ENCODE peak calls at places on chromosomes 2 and 18, in nine cellular contexts. A, W, J, Z, Q, I, P, Y and R are unnamed samples.

GRCh38 chr2:203018181-203018580 is 3.5 kb downstream of the NBEAL1 start:
- DNase-seq in A (no peak), W (no peak), J (no peak), Z (no peak), Q (no peak), I (no peak), P (peak; percentile 41), Y (peak; percentile 25), R (no peak)

GRCh38 chr2:16322308-16323130 is 343.1 kb downstream of the CYRIA start:
- DNase-seq in A (no peak), W (no peak), J (no peak), Z (no peak), Q (no peak), I (no peak), P (no peak), Y (no peak), R (no peak)

GRCh38 chr2:16129716-16130540 is 189.6 kb downstream of the MYCN start:
- DNase-seq in A (no peak), W (no peak), J (no peak), Z (no peak), Q (no peak), I (no peak), P (no peak), Y (no peak), R (no peak)

GRCh38 chr2:215970425-215970824 is 42.9 kb downstream of the MREG start:
- DNase-seq in A (no peak), W (peak; percentile 48), J (no peak), Z (no peak), Q (no peak), I (no peak), P (peak; percentile 67), Y (no peak), R (no peak)

GRCh38 chr2:122927217-122927616 is 1097.9 kb upstream of the CNTNAP5 start:
- DNase-seq in A (no peak), W (no peak), J (peak; percentile 80), Z (no peak), Q (no peak), I (no peak), P (no peak), Y (no peak), R (no peak)

GRCh38 chr2:85259101-85259590 is 68.6 kb downstream of the TGOLN2 start:
- DNase-seq in A (peak; percentile 63), W (peak; percentile 39), J (peak; percentile 87), Z (no peak), Q (no peak), I (no peak), P (peak; percentile 56), Y (no peak), R (peak; percentile 43)

GRCh38 chr2:145200307-145200706 is 680.4 kb upstream of the ZEB2 start:
- DNase-seq in A (no peak), W (no peak), J (no peak), Z (no peak), Q (no peak), I (no peak), P (no peak), Y (no peak), R (no peak)

GRCh38 chr2:98586466-98587140 is 21.7 kb downstream of the COA5 start:
- DNase-seq in A (no peak), W (no peak), J (no peak), Z (no peak), Q (no peak), I (no peak), P (no peak), Y (no peak), R (no peak)

GRCh38 chr2:239819974-239820555 is 205.1 kb downstream of the NDUFA10 start:
- DNase-seq in A (no peak), W (no peak), J (no peak), Z (no peak), Q (no peak), I (no peak), P (no peak), Y (no peak), R (peak; percentile 51)

GRCh38 chr2:149261672-149262071 is 68.7 kb upstream of the LYPD6 start:
- DNase-seq in A (no peak), W (no peak), J (no peak), Z (no peak), Q (no peak), I (no peak), P (no peak), Y (peak; percentile 36), R (no peak)

GRCh38 chr2:38750011-38750792 is 959 bp downstream of the SRSF7 start:
- DNase-seq in A (peak; percentile 86), W (peak; percentile 30), J (peak; percentile 63), Z (peak; percentile 43), Q (peak; percentile 66), I (peak; percentile 73), P (peak; percentile 79), Y (peak; percentile 57), R (peak; percentile 92)

GRCh38 chr2:113876503-113877387 is 13.1 kb upstream of the ACTR3 start:
- DNase-seq in A (peak; percentile 51), W (peak; percentile 88), J (no peak), Z (no peak), Q (no peak), I (peak; percentile 68), P (no peak), Y (no peak), R (peak; percentile 80)

GRCh38 chr2:33212151-33212550 is 264.3 kb upstream of the RASGRP3 start:
- DNase-seq in A (no peak), W (peak; percentile 66), J (no peak), Z (no peak), Q (no peak), I (no peak), P (peak; percentile 93), Y (no peak), R (no peak)

GRCh38 chr2:196590286-196590685 is 49.2 kb upstream of the CCDC150 start:
- DNase-seq in A (peak; percentile 58), W (no peak), J (no peak), Z (no peak), Q (no peak), I (no peak), P (peak; percentile 47), Y (no peak), R (no peak)

GRCh38 chr2:126623000-126623399 is 33.0 kb upstream of the GYPC start:
- DNase-seq in A (no peak), W (no peak), J (no peak), Z (no peak), Q (no peak), I (no peak), P (no peak), Y (no peak), R (no peak)

GRCh38 chr2:12855508-12855907 is 138.8 kb downstream of the TRIB2 start:
- DNase-seq in A (no peak), W (peak; percentile 28), J (no peak), Z (no peak), Q (no peak), I (no peak), P (no peak), Y (peak; percentile 49), R (no peak)

GRCh38 chr2:195779491-195779890 is 122.5 kb downstream of the SLC39A10 start:
- DNase-seq in A (no peak), W (no peak), J (no peak), Z (no peak), Q (no peak), I (no peak), P (no peak), Y (no peak), R (no peak)

GRCh38 chr18:76349067-76349715 is 145.9 kb downstream of the ZNF516 start:
- DNase-seq in A (peak; percentile 78), W (peak; percentile 58), J (peak; percentile 87), Z (peak; percentile 73), Q (peak; percentile 50), I (no peak), P (peak; percentile 75), Y (peak; percentile 78), R (no peak)

GRCh38 chr2:199471443-199472057 is 13.8 kb upstream of the SATB2 start:
- DNase-seq in A (peak; percentile 80), W (no peak), J (peak; percentile 93), Z (no peak), Q (peak; percentile 42), I (peak; percentile 73), P (peak; percentile 89), Y (peak; percentile 58), R (peak; percentile 83)

GRCh38 chr2:56449449-56449860 is 265.7 kb downstream of the CCDC85A start:
- DNase-seq in A (no peak), W (no peak), J (peak; percentile 45), Z (no peak), Q (no peak), I (no peak), P (no peak), Y (no peak), R (no peak)

DNA sequence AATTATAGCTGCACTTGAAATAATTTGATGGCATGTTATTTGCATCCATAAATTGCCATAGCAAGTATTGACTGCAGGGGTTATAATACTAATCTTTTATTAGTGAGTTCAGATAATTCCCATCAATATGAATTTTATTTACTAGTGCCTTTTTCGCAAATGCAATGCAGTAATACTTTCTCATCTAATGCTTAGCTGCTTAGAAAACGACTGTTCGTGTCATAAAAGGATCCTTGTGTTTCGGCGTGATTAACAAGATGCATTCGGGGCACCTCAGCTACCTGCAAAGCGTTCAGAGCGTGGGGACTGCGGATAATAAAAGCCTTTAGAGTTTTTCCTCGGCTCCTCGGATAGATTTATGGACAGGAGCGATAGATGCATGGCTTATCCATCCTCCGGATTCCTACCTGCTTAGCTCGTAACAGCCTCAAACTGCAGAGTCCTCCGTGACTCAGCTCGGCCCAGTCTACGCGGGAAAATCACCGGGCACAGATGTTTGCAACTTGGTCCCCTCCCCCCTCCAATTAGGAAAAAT is 2.6 kb upstream of the GBX2 start:
- DNase-seq in A (no peak), W (no peak), J (peak; percentile 24), Z (no peak), Q (no peak), I (no peak), P (no peak), Y (no peak), R (no peak)
- H3K4me1 ChIP-seq in A (no peaks in the 10 kb centered on the region), W (peaks cover 19% of the 10 kb centered on the region), J (peaks cover 46% of the 10 kb centered on the region), Z (peaks cover 33% of the 10 kb centered on the region), Q (no peaks in the 10 kb centered on the region), I (peaks cover 33% of the 10 kb centered on the region), P (peaks cover 7% of the 10 kb centered on the region), Y (no peaks in the 10 kb centered on the region), R (peaks cover 23% of the 10 kb centered on the region)

DNA sequence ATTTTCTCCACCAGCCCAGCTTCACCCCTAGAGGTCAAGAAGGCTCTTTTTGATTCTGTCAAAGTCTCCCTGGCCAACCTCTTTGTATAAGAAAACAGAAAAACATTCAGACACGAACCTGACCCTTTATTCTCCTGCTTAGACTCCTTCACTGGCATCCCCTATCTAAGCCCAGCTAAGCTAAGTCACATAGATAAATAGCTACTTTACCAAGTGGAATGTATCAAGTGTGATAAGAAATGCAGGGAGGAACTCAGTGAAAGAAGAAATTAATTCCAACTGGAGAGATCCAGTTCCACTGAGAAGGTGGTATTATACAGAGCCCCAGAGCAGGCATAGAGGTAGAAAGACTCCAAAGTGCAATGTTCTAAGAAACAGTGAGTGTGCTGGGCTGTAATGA is 489.5 kb downstream of the TNS1 start:
- DNase-seq in A (no peak), W (no peak), J (no peak), Z (no peak), Q (no peak), I (no peak), P (no peak), Y (no peak), R (no peak)
- H3K4me1 ChIP-seq in A (peaks cover 7% of the 10 kb centered on the region), W (peaks cover 5% of the 10 kb centered on the region), J (peaks cover 12% of the 10 kb centered on the region), Z (peaks cover 5% of the 10 kb centered on the region), Q (no peaks in the 10 kb centered on the region), I (peaks cover 15% of the 10 kb centered on the region), P (peaks cover 14% of the 10 kb centered on the region), Y (no peaks in the 10 kb centered on the region), R (no peaks in the 10 kb centered on the region)

GRCh38 chr2:121561617-121562268 is 31.1 kb downstream of the RNU4ATAC start:
- DNase-seq in A (peak; percentile 47), W (peak; percentile 73), J (no peak), Z (no peak), Q (no peak), I (no peak), P (peak; percentile 72), Y (no peak), R (no peak)
- H3K4me1 ChIP-seq in A (peaks cover 22% of the 10 kb centered on the region), W (peaks cover 23% of the 10 kb centered on the region), J (peaks cover 29% of the 10 kb centered on the region), Z (peaks cover 10% of the 10 kb centered on the region), Q (peaks cover 12% of the 10 kb centered on the region), I (peaks cover 25% of the 10 kb centered on the region), P (peaks cover 23% of the 10 kb centered on the region), Y (peaks cover 4% of the 10 kb centered on the region), R (peaks cover 2% of the 10 kb centered on the region)

GRCh38 chr2:182784058-182784706 is 68.1 kb downstream of the DNAJC10 start:
- DNase-seq in A (no peak), W (no peak), J (no peak), Z (no peak), Q (no peak), I (no peak), P (no peak), Y (no peak), R (no peak)
- H3K4me1 ChIP-seq in A (no peaks in the 10 kb centered on the region), W (no peaks in the 10 kb centered on the region), J (peaks cover 7% of the 10 kb centered on the region), Z (no peaks in the 10 kb centered on the region), Q (no peaks in the 10 kb centered on the region), I (no peaks in the 10 kb centered on the region), P (no peaks in the 10 kb centered on the region), Y (no peaks in the 10 kb centered on the region), R (no peaks in the 10 kb centered on the region)